ENCODE peak calls at places on chromosome 16, in seven cellular contexts. A is HL-60; O is CD4-positive, alpha-beta T cell; X is GM10248; B is fibroblast of pulmonary artery; U is mesothelial cell of epicardium; R is GM12865. S is an unnamed sample.

GRCh38 chr16:12067714-12068401 is 91.3 kb downstream of the SNX29 start:
- DNase-seq in A (no peak), O (peak), X (peak), B (peak), U (no peak), R (peak), S (peak)

GRCh38 chr16:11474617-11475291 is 112.0 kb downstream of the LITAF start:
- DNase-seq in A (no peak), O (no peak), X (no peak), B (no peak), U (no peak), R (no peak), S (no peak)

GRCh38 chr16:52404546-52404945 is 142.4 kb downstream of the TOX3 start:
- DNase-seq in A (no peak), O (no peak), X (no peak), B (peak), U (no peak), R (no peak), S (no peak)

GRCh38 chr16:1123525-1124230 is 27.6 kb upstream of the C1QTNF8 start:
- DNase-seq in A (no peak), O (no peak), X (no peak), B (no peak), U (no peak), R (no peak), S (peak)

GRCh38 chr16:80189481-80190163 is 351.2 kb upstream of the DYNLRB2 start:
- DNase-seq in A (no peak), O (no peak), X (no peak), B (no peak), U (no peak), R (no peak), S (no peak)

GRCh38 chr16:27240948-27241531 is 27.5 kb downstream of the NSMCE1 start:
- DNase-seq in A (no peak), O (no peak), X (no peak), B (peak), U (no peak), R (no peak), S (no peak)

GRCh38 chr16:22948603-22949368 is 134.8 kb downstream of the HS3ST2 start:
- DNase-seq in A (peak), O (peak), X (peak), B (peak), U (no peak), R (peak), S (peak)

GRCh38 chr16:48555597-48555996 is 54.4 kb downstream of the N4BP1 start:
- DNase-seq in A (no peak), O (no peak), X (no peak), B (no peak), U (no peak), R (no peak), S (no peak)

GRCh38 chr16:23367564-23367963 is 65.5 kb downstream of the SCNN1B start:
- DNase-seq in A (no peak), O (no peak), X (no peak), B (no peak), U (no peak), R (no peak), S (no peak)

GRCh38 chr16:2160915-2161551 is 5.5 kb downstream of the TRAF7 start:
- DNase-seq in A (no peak), O (no peak), X (peak), B (peak), U (no peak), R (peak), S (no peak)

GRCh38 chr16:83136419-83136818 is 509.6 kb downstream of the CDH13 start:
- DNase-seq in A (no peak), O (no peak), X (no peak), B (no peak), U (no peak), R (no peak), S (no peak)

GRCh38 chr16:31132979-31133599 is 2.4 kb downstream of the PRSS8 start:
- DNase-seq in A (no peak), O (no peak), X (no peak), B (no peak), U (no peak), R (no peak), S (no peak)

GRCh38 chr16:79964104-79964503 is 363.6 kb upstream of the MAF start:
- DNase-seq in A (no peak), O (no peak), X (no peak), B (no peak), U (no peak), R (no peak), S (no peak)

GRCh38 chr16:46932802-46933201 is 40.7 kb downstream of the DNAJA2 start:
- DNase-seq in A (peak), O (no peak), X (peak), B (no peak), U (no peak), R (peak), S (no peak)

GRCh38 chr16:381788-382717 is at the start of gene PGAP6:
- DNase-seq in A (no peak), O (peak), X (peak), B (peak), U (peak), R (peak), S (peak)

GRCh38 chr16:22787456-22788189 is 26.3 kb upstream of the HS3ST2 start:
- DNase-seq in A (peak), O (no peak), X (no peak), B (no peak), U (no peak), R (peak), S (no peak)

GRCh38 chr16:23207485-23207884 is 24.9 kb downstream of the SCNN1G start:
- DNase-seq in A (no peak), O (no peak), X (no peak), B (no peak), U (no peak), R (no peak), S (no peak)

GRCh38 chr16:30786936-30787612 is at the start of gene ZNF629:
- DNase-seq in A (no peak), O (peak), X (no peak), B (peak), U (no peak), R (no peak), S (peak)

GRCh38 chr16:29745853-29746345 is at the start of gene C16orf54:
- DNase-seq in A (peak), O (peak), X (peak), B (no peak), U (no peak), R (peak), S (no peak)

GRCh38 chr16:483351-484075 is 44.0 kb upstream of the CAPN15 start:
- DNase-seq in A (no peak), O (no peak), X (no peak), B (peak), U (no peak), R (no peak), S (no peak)

GRCh38 chr16:11253009-11253994 is 2.7 kb downstream of the SOCS1 start:
- DNase-seq in A (no peak), O (peak), X (no peak), B (no peak), U (no peak), R (peak), S (no peak)

GRCh38 chr16:26717826-26718225 is 348.9 kb upstream of the C16orf82 start:
- DNase-seq in A (no peak), O (no peak), X (no peak), B (no peak), U (no peak), R (no peak), S (no peak)

GRCh38 chr16:56950881-56951771 is 10.6 kb upstream of the CETP start:
- DNase-seq in A (peak), O (peak), X (peak), B (peak), U (no peak), R (peak), S (peak)

GRCh38 chr16:71461686-71462648 is at the start of gene ZNF23:
- DNase-seq in A (peak), O (peak), X (peak), B (peak), U (peak), R (peak), S (peak)

GRCh38 chr16:76885776-76886175 is 305.2 kb upstream of the MON1B start:
- DNase-seq in A (no peak), O (no peak), X (no peak), B (no peak), U (no peak), R (no peak), S (no peak)

GRCh38 chr16:50884066-50884860 is 142.4 kb downstream of the CYLD start:
- DNase-seq in A (no peak), O (peak), X (peak), B (no peak), U (no peak), R (peak), S (no peak)
- TF ChIP-seq CTCF in A (no peak), O (peak), X (peak), B (peak), U (no peak), R (peak), S (no peak)

DNA sequence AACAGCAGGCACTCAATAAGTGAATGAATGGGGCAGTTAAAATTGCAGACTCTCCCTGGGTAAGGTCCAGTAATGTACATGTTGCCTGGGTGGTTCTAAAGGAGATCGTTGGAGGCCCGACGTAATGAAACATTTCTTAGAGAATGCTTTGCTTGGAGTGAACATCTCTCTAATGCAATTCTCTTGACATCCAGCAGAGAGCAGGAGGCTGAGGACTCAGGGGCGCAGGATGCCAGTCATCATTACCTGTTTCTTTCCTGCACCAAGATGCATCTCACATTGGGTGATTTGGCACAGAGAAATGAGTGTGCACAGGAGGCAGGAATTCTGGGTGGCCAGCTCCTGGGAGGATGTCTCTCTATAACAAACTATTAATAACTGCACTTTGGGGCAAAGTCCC is 130.3 kb upstream of the RBBP6 start:
- DNase-seq in A (no peak), O (no peak), X (peak), B (no peak), U (no peak), R (peak), S (no peak)
- TF ChIP-seq CTCF in A (no peak), O (no peak), X (no peak), B (no peak), U (no peak), R (peak), S (peak)

GRCh38 chr16:73067671-73068545 is 20.0 kb upstream of the ZFHX3 start:
- DNase-seq in A (no peak), O (no peak), X (no peak), B (no peak), U (no peak), R (no peak), S (no peak)

GRCh38 chr16:73069581-73070262 is 21.8 kb upstream of the ZFHX3 start:
- DNase-seq in A (no peak), O (no peak), X (no peak), B (no peak), U (no peak), R (no peak), S (no peak)

GRCh38 chr16:73068546-73069401 is 20.8 kb upstream of the ZFHX3 start:
- DNase-seq in A (peak), O (no peak), X (no peak), B (peak), U (no peak), R (no peak), S (no peak)

GRCh38 chr16:73074399-73074798 is 26.5 kb upstream of the ZFHX3 start:
- DNase-seq in A (no peak), O (no peak), X (no peak), B (no peak), U (no peak), R (no peak), S (no peak)

GRCh38 chr16:73071131-73071940 is 23.4 kb upstream of the ZFHX3 start:
- DNase-seq in A (no peak), O (no peak), X (no peak), B (peak), U (no peak), R (no peak), S (no peak)
- TF ChIP-seq CTCF in A (no peak), O (no peak), X (no peak), B (no peak), U (no peak), R (no peak), S (no peak)

GRCh38 chr16:66455970-66456369 is 28.9 kb downstream of the BEAN1 start:
- DNase-seq in A (no peak), O (no peak), X (no peak), B (no peak), U (no peak), R (no peak), S (no peak)

GRCh38 chr16:66446737-66447136 is 19.6 kb downstream of the BEAN1 start:
- DNase-seq in A (no peak), O (no peak), X (no peak), B (no peak), U (no peak), R (no peak), S (no peak)

GRCh38 chr16:66447491-66447890 is 20.4 kb downstream of the BEAN1 start:
- DNase-seq in A (no peak), O (no peak), X (no peak), B (no peak), U (no peak), R (no peak), S (no peak)

GRCh38 chr16:66454751-66455150 is 27.7 kb downstream of the BEAN1 start:
- DNase-seq in A (no peak), O (no peak), X (no peak), B (no peak), U (no peak), R (no peak), S (no peak)

GRCh38 chr16:66451548-66451947 is 24.5 kb downstream of the BEAN1 start:
- DNase-seq in A (no peak), O (no peak), X (no peak), B (no peak), U (no peak), R (no peak), S (no peak)
- TF ChIP-seq CTCF in A (no peak), O (no peak), X (no peak), B (no peak), U (no peak), R (no peak), S (no peak)

DNA sequence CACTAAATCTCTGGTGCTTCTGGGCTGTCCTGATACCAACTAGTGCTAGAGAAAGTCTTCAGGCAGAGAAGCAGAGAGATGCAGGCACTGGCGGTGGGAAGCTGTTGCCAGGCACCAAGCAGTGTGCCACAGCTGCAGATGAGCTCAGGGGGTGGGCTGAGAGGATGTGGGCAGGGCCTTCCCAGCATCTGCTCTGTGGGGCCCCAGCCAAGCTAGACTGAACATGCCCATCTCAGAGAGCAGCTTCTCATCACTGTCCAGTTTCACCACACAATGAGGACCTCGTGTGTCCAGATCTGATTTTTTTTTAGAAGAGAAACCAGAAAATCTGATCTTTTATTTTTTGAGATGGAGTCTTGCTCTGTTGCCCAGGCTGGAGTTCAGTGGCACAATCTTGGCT is 17.1 kb downstream of the PSKH1 start:
- DNase-seq in A (no peak), O (no peak), X (no peak), B (peak), U (no peak), R (peak), S (no peak)
- TF ChIP-seq CTCF in A (no peak), O (no peak), X (no peak), B (no peak), U (no peak), R (no peak), S (no peak)

S was measured in D721Med.